ENCODE peak calls at places on chromosomes 11 and 22, in four cellular contexts. G, M, N and H are unnamed samples.

GRCh38 chr11:95827661-95828060 is 37.4 kb downstream of the CEP57 start:
- DNase-seq in G (no peak), M (no peak), N (no peak), H (no peak)

GRCh38 chr11:3195251-3196160 is 23.1 kb downstream of the MRGPRG start:
- DNase-seq in G (peak; percentile 6), M (no peak), N (peak; percentile 41), H (peak; percentile 68)

GRCh38 chr11:3609416-3610265 is 32.2 kb downstream of the ART5 start:
- DNase-seq in G (peak; percentile 43), M (no peak), N (no peak), H (no peak)

GRCh38 chr11:60859616-60860250 is 4.0 kb upstream of the PTGDR2 start:
- DNase-seq in G (no peak), M (no peak), N (no peak), H (no peak)

GRCh38 chr11:1508986-1509385 is 22.4 kb upstream of the MOB2 start:
- DNase-seq in G (no peak), M (no peak), N (no peak), H (no peak)

GRCh38 chr22:44192098-44192810 is 11.5 kb downstream of the PARVG start:
- DNase-seq in G (peak; percentile 2), M (no peak), N (no peak), H (no peak)

GRCh38 chr11:2325719-2326118 is 23.9 kb downstream of the TSPAN32 start:
- DNase-seq in G (peak; percentile 11), M (no peak), N (no peak), H (no peak)

GRCh38 chr11:33685061-33685460 is 15.6 kb downstream of the C11orf91 start:
- DNase-seq in G (no peak), M (no peak), N (no peak), H (no peak)

GRCh38 chr11:112285918-112286317 is 25.3 kb upstream of the PLET1 start:
- DNase-seq in G (peak; percentile 70), M (no peak), N (no peak), H (no peak)

GRCh38 chr11:47333886-47334443 is 18.5 kb downstream of the MYBPC3 start:
- DNase-seq in G (no peak), M (no peak), N (no peak), H (no peak)
- H3K27ac ChIP-seq in G (no peak overlapping the region), M (no peak overlapping the region), N (no peak overlapping the region), H (no peak overlapping the region)

GRCh38 chr22:27752771-27753170 is 48.8 kb downstream of the MN1 start:
- DNase-seq in G (peak; percentile 11), M (no peak), N (no peak), H (peak; percentile 89)
- H3K27ac ChIP-seq in G (no peak overlapping the region), M (no peak overlapping the region), N (peak overlapping the region; percentile 21), H (peak overlapping the region; percentile 77)

DNA sequence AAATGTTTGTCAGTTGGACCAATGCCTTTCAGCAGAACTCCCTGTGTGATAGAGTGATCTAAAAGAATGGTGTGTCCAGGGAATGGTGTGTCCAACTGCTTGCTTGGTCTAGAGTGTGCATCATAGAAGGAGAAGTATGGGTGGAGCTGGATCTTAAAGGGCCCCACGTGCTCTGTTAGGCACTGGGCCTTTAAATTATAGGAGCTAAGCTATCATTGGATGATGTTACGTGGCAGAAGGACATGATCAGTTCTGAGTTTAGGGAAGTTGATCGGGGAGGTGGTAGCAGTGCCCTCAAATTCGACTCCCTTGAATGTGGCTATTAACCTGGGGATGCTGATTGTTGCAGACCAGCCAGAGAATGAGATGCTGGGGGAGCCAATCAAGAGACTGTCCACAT is 16.4 kb downstream of the STX3 start:
- DNase-seq in G (no peak), M (no peak), N (no peak), H (no peak)
- H3K27ac ChIP-seq in G (no peak overlapping the region), M (peak overlapping the region; percentile 83), N (no peak overlapping the region), H (no peak overlapping the region)

GRCh38 chr11:119712459-119713360 is 16.3 kb downstream of the NECTIN1 start:
- DNase-seq in G (no peak), M (no peak), N (no peak), H (no peak)
- H3K27ac ChIP-seq in G (no peak overlapping the region), M (no peak overlapping the region), N (no peak overlapping the region), H (no peak overlapping the region)

DNA sequence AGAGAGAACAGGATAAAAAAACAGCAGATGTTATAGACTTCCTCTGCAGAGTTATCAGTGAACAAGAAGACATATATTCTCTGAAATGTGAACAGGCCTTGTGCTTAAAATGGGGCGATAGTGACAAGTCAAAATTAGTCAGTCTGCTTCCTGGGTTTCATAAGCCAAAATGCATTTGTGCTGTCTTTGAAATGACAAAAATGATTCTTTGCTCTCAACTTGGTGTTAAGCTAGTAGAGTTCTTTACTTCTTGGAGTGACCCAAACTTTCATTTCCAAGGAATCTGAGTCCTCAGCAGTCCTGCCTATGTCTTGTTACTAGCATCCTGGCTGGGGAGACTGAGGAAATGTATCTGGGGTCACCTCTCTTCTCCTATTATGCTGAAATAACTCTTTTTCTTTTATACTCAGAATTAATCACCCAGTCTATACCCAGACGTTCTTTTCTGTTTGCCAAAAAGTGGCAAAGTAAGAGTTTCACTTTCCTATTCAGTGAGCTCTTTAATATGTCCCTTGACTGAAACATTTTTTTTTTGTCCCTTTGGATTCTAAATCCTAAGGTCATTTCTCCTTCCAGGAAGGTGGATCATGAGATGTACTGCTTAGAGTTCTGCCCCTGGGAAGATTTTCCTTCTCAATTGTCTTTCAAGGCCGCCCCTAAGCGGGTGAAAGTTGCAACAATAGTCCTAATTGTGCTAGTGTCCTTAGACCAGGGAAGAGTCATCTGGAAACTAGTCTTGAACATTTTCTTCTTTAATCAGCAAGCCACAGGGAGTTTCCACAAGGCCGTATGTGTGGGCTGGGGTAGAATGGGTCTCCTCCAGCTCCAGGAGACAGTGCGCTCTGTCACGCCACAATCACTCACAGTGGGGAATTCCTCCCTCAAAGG is 52.9 kb upstream of the RDX start:
- DNase-seq in G (no peak), M (no peak), N (no peak), H (no peak)
- H3K27ac ChIP-seq in G (no peak overlapping the region), M (no peak overlapping the region), N (no peak overlapping the region), H (no peak overlapping the region)

GRCh38 chr11:9750551-9750950 is 86.7 kb downstream of the SWAP70 start:
- DNase-seq in G (no peak), M (no peak), N (no peak), H (no peak)
- H3K27ac ChIP-seq in G (no peak overlapping the region), M (no peak overlapping the region), N (no peak overlapping the region), H (no peak overlapping the region)

GRCh38 chr11:126624491-126624890 is 269.0 kb downstream of the ST3GAL4 start:
- DNase-seq in G (no peak), M (no peak), N (no peak), H (no peak)
- H3K27ac ChIP-seq in G (no peak overlapping the region), M (no peak overlapping the region), N (no peak overlapping the region), H (no peak overlapping the region)

DNA sequence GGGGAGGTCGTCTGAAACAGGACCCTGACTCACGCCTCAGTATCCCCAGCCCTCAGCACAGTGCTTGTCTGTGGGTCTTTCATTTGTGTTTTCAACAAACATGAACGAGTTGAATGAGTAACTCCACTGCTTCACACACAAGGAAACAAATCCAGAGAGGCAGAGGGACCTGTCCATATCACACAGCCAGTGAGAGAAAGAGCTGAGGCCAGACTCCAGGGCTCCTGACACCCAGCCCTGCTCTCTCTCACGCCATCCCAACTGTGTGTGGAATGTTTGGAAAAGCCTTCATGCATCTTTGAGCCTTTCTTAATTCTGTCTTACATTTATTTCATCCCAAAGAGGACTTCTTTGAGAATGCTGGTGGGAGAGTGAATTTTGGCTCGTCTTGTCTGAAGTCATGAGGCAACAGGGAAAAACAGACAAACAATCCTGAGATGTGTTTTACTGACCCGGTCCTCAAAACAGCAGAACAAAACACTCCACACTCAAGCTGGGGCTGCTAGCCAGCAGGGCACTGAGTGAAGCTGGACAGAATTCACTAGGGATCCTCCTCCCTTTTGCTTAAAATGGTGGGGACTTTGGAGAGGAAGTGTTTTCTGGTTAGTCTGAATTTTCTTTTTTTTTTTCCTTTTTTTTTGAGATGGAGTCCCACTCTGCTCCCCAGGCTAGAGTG is 19.7 kb upstream of the ALG8 start:
- DNase-seq in G (no peak), M (no peak), N (no peak), H (no peak)
- H3K27ac ChIP-seq in G (no peak overlapping the region), M (peak overlapping the region; percentile 17), N (peak overlapping the region; percentile 1), H (peak overlapping the region; percentile 69)

GRCh38 chr11:78049348-78049747 is 14.3 kb upstream of the THRSP start:
- DNase-seq in G (no peak), M (no peak), N (no peak), H (no peak)
- H3K27ac ChIP-seq in G (no peak overlapping the region), M (no peak overlapping the region), N (no peak overlapping the region), H (no peak overlapping the region)